ENCODE peak calls at places on chromosomes 2 and 18, in five cellular contexts. D is ovary; U is right cardiac atrium; J is CD8-positive, alpha-beta T cell; K is mammary epithelial cell. M is an unnamed sample.

GRCh38 chr2:88656690-88657089 is 29.4 kb upstream of the EIF2AK3 start:
- DNase-seq in U (no peak), D (no peak), J (no peak), K (no peak), M (no peak)

GRCh38 chr2:113886479-113887383 is 3.2 kb upstream of the ACTR3 start:
- DNase-seq in D (no peak), J (no peak), K (peak), U (peak), M (no peak)

GRCh38 chr2:75560768-75561565 is at the start of gene EVA1A:
- DNase-seq in U (peak), J (no peak), D (peak), K (peak), M (no peak)

GRCh38 chr18:79384151-79384807 is 11.5 kb upstream of the NFATC1 start:
- DNase-seq in D (no peak), J (no peak), K (no peak), U (peak), M (no peak)

GRCh38 chr2:213429516-213429915 is 145.3 kb downstream of the SPAG16 start:
- DNase-seq in D (no peak), K (peak), J (no peak), U (no peak), M (no peak)

GRCh38 chr18:58861853-58862252 is 2.8 kb upstream of the ZNF532 start:
- DNase-seq in K (no peak), U (no peak), J (no peak), D (no peak), M (no peak)

GRCh38 chr2:8300905-8301304 is 381.0 kb upstream of the ID2 start:
- DNase-seq in J (no peak), K (no peak), U (no peak), D (no peak), M (no peak)

GRCh38 chr2:132391381-132391780 is 25.2 kb upstream of the GPR39 start:
- DNase-seq in K (no peak), U (no peak), J (no peak), D (no peak), M (no peak)

GRCh38 chr2:196380575-196380974 is 209.2 kb upstream of the STK17B start:
- DNase-seq in K (no peak), D (no peak), U (no peak), J (no peak), M (no peak)

GRCh38 chr2:28506112-28506511 is 10.3 kb downstream of the PLB1 start:
- DNase-seq in U (no peak), D (no peak), J (no peak), K (peak), M (no peak)

GRCh38 chr18:59961086-59961485 is 61.3 kb downstream of the PMAIP1 start:
- DNase-seq in J (no peak), U (no peak), K (peak), D (no peak), M (no peak)

GRCh38 chr2:133986881-133987793 is 266.7 kb upstream of the MGAT5 start:
- DNase-seq in D (no peak), K (no peak), U (no peak), J (no peak), M (no peak)

GRCh38 chr2:55490554-55490953 is 29.0 kb upstream of the CFAP36 start:
- DNase-seq in K (peak), U (peak), D (peak), J (no peak), M (no peak)

GRCh38 chr2:68710336-68710735 is 24.3 kb upstream of the ARHGAP25 start:
- DNase-seq in J (no peak), K (no peak), D (no peak), U (no peak), M (no peak)

GRCh38 chr2:167733750-167734149 is 513.6 kb downstream of the STK39 start:
- DNase-seq in J (no peak), K (no peak), D (no peak), U (no peak), M (no peak)

GRCh38 chr2:215420471-215420935 is 15.4 kb downstream of the FN1 start:
- DNase-seq in J (no peak), K (no peak), D (no peak), U (no peak), M (no peak)

GRCh38 chr18:79938196-79938595 is 13.3 kb downstream of the SLC66A2 start:
- DNase-seq in K (no peak), U (no peak), D (peak), J (no peak), M (no peak)

GRCh38 chr2:175630319-175631246 is 371.5 kb downstream of the LNPK start:
- DNase-seq in K (peak), J (no peak), U (no peak), D (no peak), M (no peak)

GRCh38 chr2:130756721-130757195 is 1.4 kb downstream of the AMER3 start:
- DNase-seq in D (no peak), U (no peak), J (no peak), K (no peak), M (no peak)

GRCh38 chr2:205749078-205749477 is 66.8 kb downstream of the NRP2 start:
- DNase-seq in D (no peak), J (no peak), K (no peak), U (no peak), M (no peak)

GRCh38 chr2:64946737-64947090 is 42.5 kb upstream of the SLC1A4 start:
- DNase-seq in J (no peak), D (no peak), U (no peak), K (no peak), M (no peak)

GRCh38 chr2:64942693-64943092 is 46.5 kb upstream of the SLC1A4 start:
- DNase-seq in D (no peak), U (no peak), J (no peak), K (no peak), M (no peak)

GRCh38 chr2:64943387-64944150 is 45.6 kb upstream of the SLC1A4 start:
- DNase-seq in D (peak), J (no peak), U (peak), K (peak), M (no peak)

GRCh38 chr2:64945973-64946736 is 43.0 kb upstream of the SLC1A4 start:
- DNase-seq in U (peak), D (no peak), K (no peak), J (peak), M (peak)

DNA sequence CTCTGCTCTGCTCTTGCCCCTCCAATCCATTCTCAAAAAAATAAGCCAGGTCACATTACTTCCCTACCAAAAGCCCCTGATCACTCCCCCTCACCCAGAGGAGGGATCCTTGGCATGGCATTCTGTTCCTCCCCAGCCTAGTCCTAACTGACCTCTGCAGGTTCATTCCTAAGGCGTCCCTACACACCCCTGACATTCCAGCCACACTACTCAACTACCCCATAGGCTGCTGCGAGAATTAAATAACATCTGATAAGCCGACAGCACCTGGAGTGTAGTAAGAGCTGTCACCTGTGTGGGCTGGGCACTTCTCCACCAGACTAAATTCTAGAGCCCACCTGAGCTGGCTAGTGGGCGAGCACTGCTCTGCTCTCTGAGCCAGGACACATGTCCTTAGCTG is 44.7 kb upstream of the SLC1A4 start:
- DNase-seq in U (no peak), D (no peak), K (no peak), J (no peak), M (no peak)
- H3K27ac ChIP-seq in U (no peak), D (no peak), K (no peak), J (no peak), M (no peak)

DNA sequence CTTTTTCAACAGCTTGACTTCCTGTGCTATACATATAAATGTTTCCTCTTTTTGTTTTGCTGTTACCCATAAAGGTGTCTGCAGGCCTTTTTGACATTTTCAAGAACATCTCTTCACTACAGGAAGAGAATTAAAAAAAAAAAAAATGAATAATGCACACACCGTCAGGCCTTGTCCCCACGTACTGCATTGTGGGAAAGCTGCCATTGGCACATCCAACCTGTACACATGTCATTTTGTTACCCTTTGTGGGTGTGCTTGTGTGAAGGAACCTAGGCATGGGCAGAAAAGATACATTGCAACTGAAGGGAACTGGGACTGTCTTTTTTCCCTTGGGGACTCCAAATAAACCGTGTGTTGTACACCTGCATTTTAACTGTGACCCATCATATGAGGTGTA is 16.8 kb upstream of the TMEM37 start:
- DNase-seq in J (no peak), U (no peak), K (no peak), D (no peak), M (no peak)
- H3K27ac ChIP-seq in J (no peak), U (no peak), K (no peak), D (no peak), M (no peak)

GRCh38 chr2:85888745-85889647 is at the start of gene ST3GAL5:
- DNase-seq in J (peak), D (peak), U (peak), K (peak), M (peak)

GRCh38 chr2:85893428-85894258 is 4.9 kb upstream of the ST3GAL5 start:
- DNase-seq in J (no peak), U (no peak), K (peak), D (no peak), M (no peak)

GRCh38 chr2:85889648-85890281 is 975 bp upstream of the ST3GAL5 start:
- DNase-seq in U (peak), J (no peak), K (no peak), D (no peak), M (no peak)

GRCh38 chr2:85890522-85891176 is 1.9 kb upstream of the ST3GAL5 start:
- DNase-seq in U (no peak), K (no peak), D (no peak), J (no peak), M (no peak)

DNA sequence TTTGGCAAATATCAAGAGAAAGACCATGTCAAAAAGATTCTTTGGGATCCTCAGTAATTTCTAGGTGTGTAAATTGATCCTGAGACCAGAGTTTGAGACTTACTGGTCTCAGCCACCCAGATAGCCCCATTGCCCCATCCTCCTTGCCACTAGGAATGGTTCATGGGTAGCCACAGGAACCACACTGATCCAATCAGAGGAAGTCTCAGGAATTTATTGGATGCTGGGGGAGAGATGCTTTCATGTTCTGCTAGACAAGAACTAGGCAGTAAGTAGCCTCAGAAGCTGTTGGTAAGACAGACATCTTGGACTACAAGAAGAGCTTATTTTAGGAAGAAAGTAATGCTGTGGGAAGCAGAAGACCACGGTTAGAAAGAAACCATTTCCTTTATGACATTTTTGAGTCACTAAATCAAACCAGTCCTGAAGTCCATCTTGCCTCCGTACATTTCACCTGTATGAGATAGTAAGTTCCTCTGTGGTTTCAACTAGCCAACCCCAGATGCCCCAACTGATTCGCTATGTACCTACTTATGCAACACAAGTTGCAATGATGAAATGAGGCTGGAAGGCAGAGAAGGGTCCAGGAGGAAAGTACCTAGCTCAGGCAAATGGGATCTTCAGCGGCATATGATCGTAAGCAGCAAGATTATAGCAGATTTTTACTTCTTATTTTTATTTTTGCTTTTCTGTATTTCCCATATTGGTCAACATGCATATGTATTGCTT is 3.6 kb upstream of the ST3GAL5 start:
- DNase-seq in K (peak), J (no peak), U (no peak), D (no peak), M (no peak)
- H3K27ac ChIP-seq in K (no peak), J (no peak), U (no peak), D (no peak), M (no peak)

GRCh38 chr2:20184067-20184938 is 40.6 kb downstream of the SDC1 start:
- DNase-seq in D (no peak), U (no peak), J (no peak), K (peak), M (no peak)
- H3K27ac ChIP-seq in D (no peak), U (no peak), J (no peak), K (peak), M (no peak)

DNA sequence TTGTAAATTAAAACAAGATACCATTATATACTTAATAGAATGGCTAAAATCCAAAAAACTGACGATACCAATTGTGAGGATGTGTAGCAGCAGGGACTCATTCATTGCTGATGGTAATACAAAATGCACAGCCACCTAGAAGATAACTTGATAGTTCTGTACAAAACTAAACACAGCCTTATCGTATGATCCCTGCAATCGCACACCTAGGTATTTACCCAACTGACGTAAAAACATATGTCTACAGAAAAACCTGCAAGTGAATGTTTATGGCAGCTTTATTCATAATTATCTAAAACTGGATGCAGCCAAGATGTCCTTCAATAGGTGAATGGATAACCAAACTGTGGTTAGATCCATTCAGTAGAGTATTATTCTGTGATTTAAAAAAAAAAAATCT is 45.5 kb downstream of the TBC1D8 start:
- DNase-seq in J (no peak), D (no peak), K (no peak), U (no peak), M (no peak)
- H3K27ac ChIP-seq in J (no peak), D (no peak), K (no peak), U (no peak), M (no peak)

GRCh38 chr2:150045601-150046000 is 441.9 kb downstream of the RND3 start:
- DNase-seq in J (no peak), K (no peak), U (no peak), D (no peak), M (no peak)

GRCh38 chr2:150042844-150043503 is 444.5 kb downstream of the RND3 start:
- DNase-seq in U (no peak), J (no peak), K (no peak), D (no peak), M (no peak)

GRCh38 chr2:150041721-150042450 is 445.6 kb downstream of the RND3 start:
- DNase-seq in D (no peak), U (no peak), J (no peak), K (peak), M (no peak)

GRCh38 chr2:150047731-150048130 is 439.7 kb downstream of the RND3 start:
- DNase-seq in D (no peak), J (no peak), K (peak), U (no peak), M (no peak)

GRCh38 chr2:150046211-150046610 is 441.3 kb downstream of the RND3 start:
- DNase-seq in U (no peak), D (no peak), K (no peak), J (no peak), M (no peak)
- H3K27ac ChIP-seq in U (no peak), D (no peak), K (no peak), J (no peak), M (no peak)

DNA sequence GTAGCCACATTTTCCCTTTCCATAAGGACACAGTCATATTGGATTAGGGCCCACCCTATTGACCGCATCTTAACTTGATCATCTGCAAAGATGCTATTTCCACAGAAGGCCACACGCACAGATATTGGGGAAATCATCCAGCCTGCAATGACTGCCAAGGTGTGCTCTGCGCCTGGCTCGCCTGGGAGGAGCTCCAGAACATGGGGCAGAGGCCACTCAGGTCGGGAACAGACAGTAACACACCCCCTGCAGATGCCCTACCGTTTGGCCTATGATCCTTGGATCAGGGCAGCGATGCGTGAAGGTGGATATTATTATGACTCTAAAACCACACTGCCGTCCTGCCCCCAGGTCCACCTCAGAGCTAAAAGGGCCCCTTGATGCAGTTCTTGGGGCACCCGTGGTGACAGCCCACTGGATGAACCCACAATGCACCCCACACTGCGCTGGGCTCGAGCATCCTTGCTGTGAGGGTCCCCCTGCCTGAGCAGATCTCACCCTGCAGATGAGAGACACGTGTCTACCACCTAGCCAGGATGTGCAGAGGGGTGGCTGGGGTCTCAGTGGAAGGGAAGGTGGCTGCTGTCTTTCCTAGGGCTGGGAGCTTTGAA is 72.9 kb upstream of the ZNF516 start:
- DNase-seq in U (no peak), J (no peak), K (no peak), D (no peak), M (no peak)
- H3K27ac ChIP-seq in U (no peak), J (no peak), K (no peak), D (no peak), M (no peak)

M was measured in effector memory CD4-positive, alpha-beta T cell.